ENCODE peak calls at places on chromosome 4, in five cellular contexts. V is neuronal stem cell, P is mesenchymal stem cell, B is H9, N is H1. E is an unnamed sample.

GRCh38 chr4:24488399-24489164 is 95.8 kb downstream of the DHX15 start:
- DNase-seq in V (peak; percentile 64), P (peak; percentile 67), B (peak; percentile 87), N (peak; percentile 98), E (peak; percentile 84)

GRCh38 chr4:55791666-55792065 is 27.9 kb upstream of the EXOC1L start:
- DNase-seq in V (no peak), P (peak; percentile 1), B (no peak), N (no peak), E (no peak)

GRCh38 chr4:158259955-158260575 is 49.8 kb downstream of the TMEM144 start:
- DNase-seq in V (peak; percentile 9), P (peak; percentile 38), B (no peak), N (no peak), E (no peak)

GRCh38 chr4:36172650-36173049 is 71.7 kb downstream of the ARAP2 start:
- DNase-seq in V (no peak), P (no peak), B (no peak), N (no peak), E (no peak)

GRCh38 chr4:83110970-83111369 is 3.6 kb downstream of the PLAC8 start:
- DNase-seq in V (no peak), P (no peak), B (no peak), N (no peak), E (no peak)

GRCh38 chr4:26023191-26023972 is 109.4 kb downstream of the SMIM20 start:
- DNase-seq in V (no peak), P (peak; percentile 63), B (no peak), N (no peak), E (no peak)

GRCh38 chr4:143307536-143307935 is 29.1 kb upstream of the GAB1 start:
- DNase-seq in V (no peak), P (no peak), B (no peak), N (no peak), E (no peak)

GRCh38 chr4:8515316-8516060 is 64.7 kb upstream of the GPR78 start:
- DNase-seq in V (no peak), P (peak; percentile 83), B (no peak), N (no peak), E (peak; percentile 96)

GRCh38 chr4:57943672-57944071 is 833.5 kb upstream of the IGFBP7 start:
- DNase-seq in V (no peak), P (no peak), B (no peak), N (no peak), E (no peak)

GRCh38 chr4:66613591-66613990 is 931.7 kb downstream of the CENPC start:
- DNase-seq in V (no peak), P (no peak), B (no peak), N (no peak), E (no peak)

GRCh38 chr4:96736352-96736889 is 896.5 kb downstream of the PDHA2 start:
- DNase-seq in V (peak; percentile 79), P (peak; percentile 73), B (peak; percentile 70), N (no peak), E (peak; percentile 47)

GRCh38 chr4:1747603-1747967 is 26.3 kb downstream of the TACC3 start:
- DNase-seq in V (no peak), P (no peak), B (no peak), N (no peak), E (no peak)

GRCh38 chr4:17236686-17237085 is 275.2 kb downstream of the QDPR start:
- DNase-seq in V (no peak), P (peak; percentile 2), B (no peak), N (no peak), E (peak; percentile 3)

GRCh38 chr4:105440890-105441289 is 33.0 kb downstream of the PPA2 start:
- DNase-seq in V (no peak), P (no peak), B (no peak), N (no peak), E (no peak)

GRCh38 chr4:187294861-187295260 is 571.2 kb upstream of the FAT1 start:
- DNase-seq in V (no peak), P (peak; percentile 24), B (no peak), N (no peak), E (no peak)

GRCh38 chr4:7359302-7360063 is 75.2 kb downstream of the PSAPL1 start:
- DNase-seq in V (no peak), P (no peak), B (no peak), N (no peak), E (no peak)

GRCh38 chr4:125283702-125284279 is 31.0 kb upstream of the FAT4 start:
- DNase-seq in V (no peak), P (peak; percentile 42), B (no peak), N (no peak), E (no peak)

GRCh38 chr4:6157926-6158325 is 42.4 kb downstream of the JAKMIP1 start:
- DNase-seq in V (no peak), P (no peak), B (no peak), N (no peak), E (no peak)

GRCh38 chr4:6155996-6156395 is 44.4 kb downstream of the JAKMIP1 start:
- DNase-seq in V (no peak), P (no peak), B (no peak), N (no peak), E (no peak)

GRCh38 chr4:6152879-6153705 is 47.3 kb downstream of the JAKMIP1 start:
- DNase-seq in V (no peak), P (no peak), B (no peak), N (no peak), E (no peak)

GRCh38 chr4:6153874-6154273 is 46.5 kb downstream of the JAKMIP1 start:
- DNase-seq in V (no peak), P (no peak), B (no peak), N (no peak), E (no peak)

GRCh38 chr4:6154875-6155274 is 45.5 kb downstream of the JAKMIP1 start:
- DNase-seq in V (no peak), P (no peak), B (no peak), N (no peak), E (no peak)
- H2BK12ac ChIP-seq in V (no peak overlapping the region), P (no peak overlapping the region), B (no peak overlapping the region), N (no peak overlapping the region), E (no peak overlapping the region)

DNA sequence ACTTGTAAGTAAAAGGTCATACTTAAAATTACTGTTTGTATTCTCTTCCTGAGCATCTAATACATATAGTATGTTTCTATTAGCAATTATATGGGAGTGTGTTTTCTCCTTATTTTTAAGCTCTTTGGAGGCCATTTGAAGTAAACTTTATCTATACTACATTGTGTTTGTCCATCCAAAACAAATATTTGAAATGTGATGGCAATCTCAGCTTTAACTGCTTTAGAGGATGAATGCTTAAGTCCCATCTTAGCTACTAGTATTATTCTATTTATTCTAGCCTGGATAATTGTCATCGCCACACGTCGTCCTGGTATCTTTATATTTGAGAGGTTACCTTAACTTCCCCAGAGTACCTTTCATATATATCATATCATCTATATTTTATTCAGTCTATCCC is 335.8 kb downstream of the NAF1 start:
- DNase-seq in V (no peak), P (no peak), B (no peak), N (no peak), E (no peak)
- H2BK12ac ChIP-seq in V (no peak overlapping the region), P (no peak overlapping the region), B (no peak overlapping the region), N (no peak overlapping the region), E (no peak overlapping the region)

DNA sequence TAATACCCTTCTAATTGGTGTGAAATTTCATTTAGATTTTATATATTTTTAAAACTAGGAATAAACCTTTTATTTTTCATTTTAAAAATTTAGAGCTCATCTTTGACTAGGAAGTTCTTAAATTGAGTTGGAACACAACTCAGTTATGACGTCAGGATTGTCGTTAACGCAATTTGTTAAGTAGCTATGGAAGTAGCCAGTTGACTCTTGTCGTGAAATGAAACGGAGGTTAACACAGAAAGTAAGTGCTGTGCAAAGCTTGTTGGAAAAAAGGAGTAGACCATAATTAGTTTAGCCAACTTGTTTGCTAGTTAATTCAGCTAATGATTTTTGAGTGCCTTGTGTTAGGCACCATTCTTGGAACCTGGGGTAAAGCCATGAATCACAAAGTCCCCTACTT is 18.3 kb downstream of the LARP7 start:
- DNase-seq in V (no peak), P (no peak), B (no peak), N (no peak), E (no peak)
- H2BK12ac ChIP-seq in V (no peak overlapping the region), P (no peak overlapping the region), B (no peak overlapping the region), N (peak overlapping the region; percentile 69), E (no peak overlapping the region)

GRCh38 chr4:165011403-165011802 is 20.4 kb upstream of the TRIM60 start:
- DNase-seq in V (no peak), P (no peak), B (no peak), N (no peak), E (peak; percentile 76)
- H2BK12ac ChIP-seq in V (no peak overlapping the region), P (no peak overlapping the region), B (no peak overlapping the region), N (no peak overlapping the region), E (no peak overlapping the region)

GRCh38 chr4:40458683-40459082 is 123.5 kb downstream of the CHRNA9 start:
- DNase-seq in V (no peak), P (no peak), B (no peak), N (no peak), E (no peak)
- H2BK12ac ChIP-seq in V (no peak overlapping the region), P (no peak overlapping the region), B (no peak overlapping the region), N (no peak overlapping the region), E (no peak overlapping the region)

GRCh38 chr4:5893591-5893990 is 705 bp upstream of the CRMP1 start:
- DNase-seq in V (no peak), P (no peak), B (no peak), N (no peak), E (no peak)

GRCh38 chr4:5894266-5894665 is 1.4 kb upstream of the CRMP1 start:
- DNase-seq in V (no peak), P (no peak), B (no peak), N (no peak), E (no peak)

GRCh38 chr4:5893013-5893580 is at the start of gene CRMP1:
- DNase-seq in V (peak; percentile 72), P (no peak), B (peak; percentile 84), N (peak; percentile 80), E (no peak)

GRCh38 chr4:5897674-5898073 is 4.8 kb upstream of the CRMP1 start:
- DNase-seq in V (no peak), P (no peak), B (no peak), N (no peak), E (no peak)

GRCh38 chr4:5895287-5895686 is 2.4 kb upstream of the CRMP1 start:
- DNase-seq in V (no peak), P (no peak), B (no peak), N (no peak), E (no peak)
- H2BK12ac ChIP-seq in V (no peak overlapping the region), P (no peak overlapping the region), B (no peak overlapping the region), N (no peak overlapping the region), E (no peak overlapping the region)

GRCh38 chr4:110615366-110616161 is 7.3 kb downstream of the PITX2 start:
- DNase-seq in V (peak; percentile 58), P (peak; percentile 68), B (peak; percentile 78), N (peak; percentile 85), E (no peak)

GRCh38 chr4:110614981-110615365 is 7.9 kb downstream of the PITX2 start:
- DNase-seq in V (peak; percentile 27), P (peak; percentile 62), B (peak; percentile 41), N (no peak), E (no peak)

GRCh38 chr4:110618091-110619000 is 4.5 kb downstream of the PITX2 start:
- DNase-seq in V (peak; percentile 70), P (peak; percentile 92), B (peak; percentile 88), N (peak; percentile 74), E (no peak)

GRCh38 chr4:110617095-110617494 is 5.8 kb downstream of the PITX2 start:
- DNase-seq in V (peak; percentile 2), P (peak; percentile 37), B (no peak), N (no peak), E (no peak)

GRCh38 chr4:110616162-110617062 is 6.5 kb downstream of the PITX2 start:
- DNase-seq in V (no peak), P (peak; percentile 45), B (no peak), N (no peak), E (no peak)
- H2BK12ac ChIP-seq in V (no peak overlapping the region), P (peak overlapping the region; percentile 23), B (no peak overlapping the region), N (no peak overlapping the region), E (no peak overlapping the region)